ENCODE peak calls at places on chromosomes 4 and X, in eight cellular contexts. H is mammary epithelial cell, M is MCF 10A, C is colonic mucosa, Q is fibroblast of pulmonary artery, W is bronchial epithelial cell, Y is tibial artery, Z is tibial nerve. T is an unnamed sample.

GRCh38 chrX:115178473-115178872 is 10.7 kb upstream of the RBMXL3 start:
- DNase-seq in H (no peak), M (no peak), C (no peak), Q (no peak), W (no peak), Y (no peak), Z (no peak), T (no peak)

GRCh38 chr4:70183168-70183939 is 12.2 kb upstream of the ODAM start:
- DNase-seq in H (peak), M (peak), C (peak), Q (peak), W (peak), Y (no peak), Z (no peak), T (peak)

GRCh38 chr4:31236635-31237173 is 516.5 kb downstream of the PCDH7 start:
- DNase-seq in H (no peak), M (no peak), C (no peak), Q (no peak), W (peak), Y (no peak), Z (no peak), T (no peak)

GRCh38 chr4:158170691-158171455 is 2.0 kb downstream of the GASK1B start:
- DNase-seq in H (peak), M (peak), C (peak), Q (peak), W (peak), Y (peak), Z (peak), T (peak)

GRCh38 chrX:7146026-7146702 is 1.3 kb upstream of the STS start:
- DNase-seq in H (no peak), M (no peak), C (no peak), Q (no peak), W (no peak), Y (no peak), Z (no peak), T (no peak)

GRCh38 chrX:110204986-110205385 is 112.9 kb downstream of the AMMECR1 start:
- DNase-seq in H (peak), M (peak), C (no peak), Q (peak), W (peak), Y (no peak), Z (no peak), T (no peak)

GRCh38 chr4:175614880-175615279 is 197.2 kb downstream of the GPM6A start:
- DNase-seq in H (no peak), M (no peak), C (no peak), Q (no peak), W (no peak), Y (no peak), Z (no peak), T (no peak)

GRCh38 chrX:46837543-46838481 is 969 bp downstream of the RP2 start:
- DNase-seq in H (peak), M (peak), C (no peak), Q (no peak), W (peak), Y (no peak), Z (no peak), T (peak)

GRCh38 chrX:24426340-24426913 is 38.7 kb upstream of the PDK3 start:
- DNase-seq in H (peak), M (peak), C (no peak), Q (peak), W (peak), Y (no peak), Z (no peak), T (no peak)

GRCh38 chr4:26238782-26239647 is 81.8 kb upstream of the RBPJ start:
- DNase-seq in H (no peak), M (no peak), C (peak), Q (peak), W (no peak), Y (no peak), Z (no peak), T (no peak)

GRCh38 chr4:84573738-84574720 is 8.9 kb upstream of the CDS1 start:
- DNase-seq in H (peak), M (peak), C (no peak), Q (no peak), W (peak), Y (no peak), Z (no peak), T (no peak)

GRCh38 chr4:140078366-140078765 is 75.6 kb downstream of the MAML3 start:
- DNase-seq in H (no peak), M (no peak), C (no peak), Q (no peak), W (no peak), Y (peak), Z (no peak), T (no peak)

GRCh38 chr4:39061450-39061849 is 582 bp upstream of the KLHL5 start:
- DNase-seq in H (no peak), M (no peak), C (no peak), Q (no peak), W (no peak), Y (no peak), Z (no peak), T (no peak)

GRCh38 chr4:183074288-183074990 is 24.6 kb upstream of the WWC2 start:
- DNase-seq in H (no peak), M (no peak), C (no peak), Q (peak), W (no peak), Y (no peak), Z (no peak), T (no peak)

GRCh38 chr4:53520114-53520513 is 71.2 kb downstream of the LNX1 start:
- DNase-seq in H (no peak), M (no peak), C (no peak), Q (no peak), W (no peak), Y (no peak), Z (no peak), T (no peak)

GRCh38 chr4:16124232-16124631 is 40.4 kb upstream of the PROM1 start:
- DNase-seq in H (no peak), M (no peak), C (no peak), Q (no peak), W (no peak), Y (no peak), Z (no peak), T (no peak)

GRCh38 chr4:78565971-78566372 is 14.4 kb downstream of the ANXA3 start:
- DNase-seq in H (peak), M (peak), C (no peak), Q (peak), W (peak), Y (no peak), Z (no peak), T (no peak)

GRCh38 chr4:143207555-143207954 is 22.8 kb downstream of the USP38 start:
- DNase-seq in H (peak), M (peak), C (no peak), Q (peak), W (peak), Y (no peak), Z (no peak), T (no peak)

GRCh38 chrX:10352536-10352935 is 195.8 kb downstream of the CLCN4 start:
- DNase-seq in H (no peak), M (peak), C (no peak), Q (no peak), W (peak), Y (no peak), Z (no peak), T (no peak)

GRCh38 chr4:10647811-10648210 is 36.8 kb downstream of the CLNK start:
- DNase-seq in H (peak), M (no peak), C (no peak), Q (no peak), W (no peak), Y (no peak), Z (no peak), T (no peak)

GRCh38 chrX:110588164-110588563 is 207.5 kb downstream of the CHRDL1 start:
- DNase-seq in H (no peak), M (no peak), C (no peak), Q (no peak), W (no peak), Y (no peak), Z (no peak), T (no peak)

GRCh38 chrX:100625985-100626491 is 10.6 kb downstream of the TSPAN6 start:
- DNase-seq in H (no peak), M (no peak), C (no peak), Q (no peak), W (no peak), Y (no peak), Z (no peak), T (peak)

GRCh38 chrX:154534526-154535322 is 11.9 kb downstream of the G6PD start:
- DNase-seq in H (peak), M (peak), C (peak), Q (peak), W (peak), Y (peak), Z (peak), T (peak)

GRCh38 chr4:3267576-3268394 is 18.8 kb downstream of the MSANTD1 start:
- DNase-seq in H (no peak), M (no peak), C (peak), Q (no peak), W (no peak), Y (peak), Z (no peak), T (peak)

GRCh38 chr4:131093303-131093702 is 1997.4 kb downstream of the C4orf33 start:
- DNase-seq in H (peak), M (peak), C (no peak), Q (no peak), W (peak), Y (no peak), Z (no peak), T (no peak)

GRCh38 chr4:172813359-172813923 is 355.2 kb upstream of the GALNT7 start:
- DNase-seq in H (no peak), M (no peak), C (no peak), Q (no peak), W (no peak), Y (no peak), Z (no peak), T (peak)

GRCh38 chr4:55758081-55758480 is 61.5 kb upstream of the EXOC1L start:
- DNase-seq in H (no peak), M (no peak), C (no peak), Q (no peak), W (peak), Y (no peak), Z (no peak), T (no peak)

GRCh38 chr4:182179105-182179504 is 64.1 kb upstream of the TENM3 start:
- DNase-seq in H (peak), M (peak), C (no peak), Q (peak), W (no peak), Y (no peak), Z (no peak), T (no peak)

GRCh38 chr4:94000559-94000958 is 172.0 kb downstream of the ATOH1 start:
- DNase-seq in H (no peak), M (peak), C (no peak), Q (no peak), W (no peak), Y (no peak), Z (no peak), T (no peak)

GRCh38 chr4:138609943-138610350 is 367.8 kb upstream of the SLC7A11 start:
- DNase-seq in H (peak), M (peak), C (no peak), Q (peak), W (no peak), Y (no peak), Z (no peak), T (no peak)

GRCh38 chrX:135382260-135382659 is 39.5 kb upstream of the SMIM10L2A start:
- DNase-seq in H (no peak), M (no peak), C (no peak), Q (peak), W (no peak), Y (no peak), Z (no peak), T (no peak)

GRCh38 chr4:67204441-67204840 is 340.9 kb downstream of the CENPC start:
- DNase-seq in H (no peak), M (peak), C (no peak), Q (no peak), W (no peak), Y (no peak), Z (no peak), T (no peak)

GRCh38 chr4:54568184-54568583 is 89.6 kb upstream of the KIT start:
- DNase-seq in H (peak), M (peak), C (no peak), Q (peak), W (peak), Y (no peak), Z (no peak), T (no peak)

GRCh38 chrX:37896491-37896890 is 49.1 kb upstream of the DYNLT3 start:
- DNase-seq in H (no peak), M (no peak), C (no peak), Q (no peak), W (no peak), Y (no peak), Z (no peak), T (no peak)

GRCh38 chr4:3311489-3312171 is 18.8 kb downstream of the RGS12 start:
- DNase-seq in H (peak), M (peak), C (peak), Q (no peak), W (peak), Y (no peak), Z (no peak), T (no peak)

GRCh38 chrX:115040417-115040816 is 23.0 kb upstream of the IL13RA2 start:
- DNase-seq in H (no peak), M (no peak), C (no peak), Q (no peak), W (no peak), Y (no peak), Z (no peak), T (no peak)

GRCh38 chrX:10325606-10326005 is 168.8 kb downstream of the CLCN4 start:
- DNase-seq in H (no peak), M (no peak), C (no peak), Q (peak), W (no peak), Y (no peak), Z (no peak), T (no peak)

GRCh38 chr4:180560896-180561295 is 1682.3 kb upstream of the TENM3 start:
- DNase-seq in H (peak), M (peak), C (no peak), Q (peak), W (peak), Y (no peak), Z (no peak), T (no peak)

GRCh38 chr4:113474017-113474416 is 287.5 kb downstream of the CAMK2D start:
- DNase-seq in H (peak), M (peak), C (no peak), Q (peak), W (peak), Y (no peak), Z (no peak), T (no peak)

GRCh38 chr4:142615324-142615665 is 230.8 kb downstream of the INPP4B start:
- DNase-seq in H (peak), M (peak), C (no peak), Q (peak), W (peak), Y (no peak), Z (no peak), T (no peak)

DNA sequence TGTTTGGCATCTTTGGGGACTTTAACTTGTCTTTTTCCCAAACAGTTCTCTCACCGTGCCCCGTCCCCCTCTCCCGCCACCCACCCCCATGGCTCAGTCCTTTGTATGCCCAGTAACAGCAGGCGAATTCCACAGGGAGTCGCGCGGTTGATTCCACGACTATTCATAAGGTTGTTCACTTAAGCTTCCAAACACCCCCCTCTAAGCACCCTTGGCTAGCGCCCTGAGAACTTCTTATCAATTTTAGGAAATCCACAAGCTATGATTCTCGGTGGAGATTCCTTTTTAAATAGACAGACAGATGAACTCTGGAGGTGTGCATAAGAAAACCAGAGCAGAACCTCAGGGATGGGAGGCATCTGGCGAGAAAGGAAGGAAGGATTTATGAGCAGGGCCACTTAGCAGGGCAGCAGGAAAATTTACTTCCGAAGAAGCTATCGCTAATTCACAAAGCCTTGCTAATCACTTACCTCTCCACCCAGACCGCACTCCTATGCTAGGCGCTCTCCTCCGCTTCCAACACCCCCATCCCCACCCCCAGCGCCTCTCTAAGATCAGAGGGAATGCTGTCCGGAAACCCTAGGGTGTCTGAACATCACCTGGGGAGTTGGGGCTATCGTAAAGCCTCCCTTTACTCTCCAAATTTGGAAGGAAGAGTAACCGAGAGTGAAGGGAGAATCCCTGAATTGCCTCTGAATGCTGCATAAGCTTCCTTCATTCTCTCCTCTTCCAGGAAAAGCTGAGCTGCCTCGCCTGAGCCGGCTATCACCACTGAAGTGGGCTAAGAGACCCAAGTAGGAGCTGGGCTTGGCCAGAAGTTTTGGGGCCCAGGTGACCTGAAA is 1.7 kb downstream of the UNC5C start:
- DNase-seq in H (peak), M (no peak), C (no peak), Q (no peak), W (no peak), Y (no peak), Z (no peak), T (no peak)
- TF ChIP-seq CTCF in H (no peak), M (no peak), C (no peak), Q (no peak), W (no peak), Y (no peak), Z (no peak), T (no peak)

GRCh38 chr4:87511500-87511899 is 17.7 kb downstream of the SPARCL1 start:
- DNase-seq in H (no peak), M (no peak), C (no peak), Q (no peak), W (no peak), Y (no peak), Z (no peak), T (no peak)
- TF ChIP-seq CTCF in H (no peak), M (no peak), C (no peak), Q (no peak), W (no peak), Y (no peak), Z (no peak), T (no peak)

DNA sequence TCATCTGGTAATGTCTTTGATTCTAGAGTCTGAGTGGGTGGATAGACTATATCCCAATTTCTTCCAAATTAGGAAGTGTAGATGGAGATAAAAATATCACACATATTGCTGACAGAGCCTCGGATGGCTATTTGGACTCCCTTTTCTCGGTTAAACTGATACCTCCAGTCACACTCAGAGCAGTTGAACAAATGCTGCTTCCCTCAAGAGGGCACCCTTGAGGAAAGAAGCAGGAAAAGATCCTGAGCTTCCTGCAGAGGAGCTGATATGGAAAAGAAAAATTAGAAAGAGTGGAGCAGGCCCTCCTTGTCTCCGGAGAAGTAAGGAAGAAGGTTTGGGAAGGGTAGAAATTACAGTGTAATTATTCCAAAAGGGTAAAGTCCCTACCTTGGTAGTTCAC is 96.2 kb upstream of the CCSER1 start:
- DNase-seq in H (peak), M (peak), C (no peak), Q (no peak), W (peak), Y (no peak), Z (no peak), T (no peak)
- TF ChIP-seq CTCF in H (peak), M (no peak), C (peak), Q (no peak), W (peak), Y (no peak), Z (no peak), T (no peak)

GRCh38 chr4:127124919-127125318 is 507.8 kb upstream of the INTU start:
- DNase-seq in H (peak), M (peak), C (no peak), Q (peak), W (peak), Y (no peak), Z (no peak), T (no peak)
- TF ChIP-seq CTCF in H (peak), M (peak), C (no peak), Q (no peak), W (peak), Y (no peak), Z (no peak), T (no peak)

GRCh38 chrX:77893713-77894112 is 1.5 kb downstream of the MAGT1 start:
- DNase-seq in H (no peak), M (no peak), C (no peak), Q (no peak), W (no peak), Y (no peak), Z (no peak), T (no peak)

GRCh38 chrX:77900688-77901087 is 1.4 kb downstream of the COX7B start:
- DNase-seq in H (no peak), M (peak), C (no peak), Q (peak), W (no peak), Y (no peak), Z (no peak), T (no peak)

GRCh38 chrX:77901506-77901905 is 2.2 kb downstream of the COX7B start:
- DNase-seq in H (no peak), M (no peak), C (no peak), Q (no peak), W (no peak), Y (no peak), Z (no peak), T (no peak)

GRCh38 chrX:77894921-77895886 is at the start of gene MAGT1:
- DNase-seq in H (peak), M (peak), C (peak), Q (peak), W (peak), Y (peak), Z (peak), T (peak)

GRCh38 chrX:77899081-77899828 is at the start of gene COX7B:
- DNase-seq in H (peak), M (peak), C (peak), Q (peak), W (peak), Y (peak), Z (peak), T (peak)
- TF ChIP-seq CTCF in H (peak), M (peak), C (no peak), Q (peak), W (peak), Y (peak), Z (peak), T (peak)

DNA sequence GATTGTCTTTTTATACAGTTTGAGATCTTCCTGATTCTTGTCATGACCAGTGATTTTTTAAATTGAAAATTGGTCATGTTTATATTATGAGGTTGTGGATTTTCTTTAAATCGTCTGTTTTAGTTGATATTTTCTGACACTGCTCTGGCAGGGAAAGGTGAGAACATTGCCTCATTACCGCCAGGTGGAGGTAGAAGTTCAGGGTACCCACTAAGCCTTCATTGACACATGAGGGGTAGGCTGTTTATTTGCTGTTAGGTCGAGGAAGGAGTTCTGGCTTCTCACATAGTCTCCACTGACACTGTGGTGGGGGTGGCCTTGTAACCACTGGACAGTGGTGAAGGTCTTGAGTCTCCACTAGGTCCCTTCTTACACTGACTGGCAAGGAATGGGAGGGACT is 117.6 kb upstream of the GPR101 start:
- DNase-seq in H (no peak), M (no peak), C (no peak), Q (no peak), W (no peak), Y (no peak), Z (no peak), T (no peak)
- TF ChIP-seq CTCF in H (no peak), M (peak), C (no peak), Q (no peak), W (peak), Y (no peak), Z (no peak), T (no peak)

DNA sequence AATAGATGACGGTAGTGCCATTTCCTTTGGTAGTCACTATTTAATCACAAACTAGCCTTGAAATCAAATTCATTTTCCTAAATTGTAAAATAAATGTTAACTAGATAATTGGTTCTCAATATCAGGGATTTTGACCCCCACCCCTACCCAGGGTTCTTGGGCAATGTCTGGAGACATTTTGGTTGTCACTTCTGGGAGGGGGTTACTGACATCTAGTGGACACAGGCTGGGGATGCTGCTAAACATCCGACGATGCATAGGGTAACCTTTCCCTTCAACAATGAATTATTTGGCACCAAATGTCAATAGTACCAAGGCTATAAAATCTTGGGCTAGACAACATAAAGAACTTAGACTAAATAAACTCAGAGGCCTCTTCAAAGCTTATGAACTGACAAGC is 285.8 kb upstream of the TRPC5 start:
- DNase-seq in H (no peak), M (peak), C (no peak), Q (no peak), W (no peak), Y (no peak), Z (no peak), T (no peak)
- TF ChIP-seq CTCF in H (peak), M (peak), C (no peak), Q (no peak), W (no peak), Y (no peak), Z (no peak), T (peak)

GRCh38 chrX:43629229-43629628 is 26.9 kb upstream of the MAOA start:
- DNase-seq in H (no peak), M (no peak), C (no peak), Q (no peak), W (no peak), Y (no peak), Z (no peak), T (no peak)
- TF ChIP-seq CTCF in H (no peak), M (no peak), C (no peak), Q (no peak), W (no peak), Y (no peak), Z (no peak), T (no peak)